ENCODE peak calls at places on chromosomes 5 and 9, in five cellular contexts. Z is upper lobe of right lung, T is ovary, J is HFFc6, V is pancreas. Q is an unnamed sample.
A peak's percentile ranks its signal among the peaks of the same experiment; 100 is the strongest.

GRCh38 chr5:156361451-156362109 is 34.6 kb downstream of the SGCD start:
- DNase-seq in Z (no peak), T (no peak), V (no peak), J (peak; percentile 30), Q (no peak)

GRCh38 chr5:149583394-149583793 is 2.1 kb downstream of the ARHGEF37 start:
- DNase-seq in Z (no peak), V (peak; percentile 69), J (no peak), T (no peak), Q (no peak)

GRCh38 chr5:133696782-133697507 is 84.6 kb upstream of the FSTL4 start:
- DNase-seq in J (no peak), T (no peak), Z (no peak), V (no peak), Q (no peak)

GRCh38 chr5:36883894-36884462 is 7.4 kb downstream of the NIPBL start:
- DNase-seq in Z (no peak), J (no peak), T (no peak), V (no peak), Q (peak; percentile 15)

GRCh38 chr9:94852373-94852772 is 125.9 kb downstream of the AOPEP start:
- DNase-seq in T (no peak), V (no peak), Z (no peak), J (no peak), Q (no peak)

GRCh38 chr5:76468625-76469410 is 65.7 kb downstream of the IQGAP2 start:
- DNase-seq in V (no peak), T (no peak), J (no peak), Z (no peak), Q (no peak)

GRCh38 chr9:107422189-107422802 is 67.3 kb downstream of the KLF4 start:
- DNase-seq in V (peak; percentile 39), T (peak; percentile 25), J (peak; percentile 49), Z (peak; percentile 84), Q (peak; percentile 45)

GRCh38 chr5:57441557-57441956 is 41.1 kb downstream of the ACTBL2 start:
- DNase-seq in Z (no peak), T (peak; percentile 38), V (no peak), J (peak; percentile 94), Q (peak; percentile 13)

GRCh38 chr9:105672711-105673234 is 10.5 kb downstream of the TAL2 start:
- DNase-seq in J (no peak), T (no peak), V (no peak), Z (no peak), Q (no peak)

GRCh38 chr9:23644326-23644725 is 181.7 kb downstream of the ELAVL2 start:
- DNase-seq in T (no peak), V (no peak), J (no peak), Z (no peak), Q (no peak)

GRCh38 chr9:8784813-8785212 is 985.2 kb upstream of the DMAC1 start:
- DNase-seq in J (no peak), V (no peak), Z (no peak), T (no peak), Q (no peak)

GRCh38 chr5:168607946-168608345 is 28.8 kb upstream of the PANK3 start:
- DNase-seq in Z (no peak), J (no peak), T (no peak), V (no peak), Q (no peak)

DNA sequence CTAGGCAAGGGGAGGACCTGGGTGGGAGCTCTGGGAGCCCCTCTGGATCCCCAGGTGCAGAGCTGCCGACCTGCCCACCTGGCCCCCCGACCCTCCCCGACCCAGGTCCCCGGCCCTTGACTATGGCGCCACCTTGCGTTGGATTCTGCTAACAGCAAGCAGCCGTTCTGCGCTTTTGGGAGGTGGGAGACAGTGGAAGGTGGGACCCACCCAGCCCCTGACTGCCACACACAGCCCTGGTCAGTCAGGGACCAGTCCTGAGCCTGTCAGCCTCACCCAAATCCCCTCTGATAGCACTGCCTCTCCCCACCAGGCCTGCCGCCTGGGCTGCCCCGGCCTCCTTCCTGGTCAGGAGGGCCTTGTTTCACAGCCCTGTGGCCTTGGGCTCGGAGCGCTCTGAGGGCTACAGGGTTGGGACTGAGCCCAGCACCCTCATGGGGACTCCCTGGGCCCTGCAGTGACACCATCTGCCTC is 77.9 kb downstream of the HMCN2 start:
- DNase-seq in V (no peak), J (no peak), T (no peak), Z (no peak), Q (no peak)
- TF ChIP-seq CTCF in V (peak; percentile 23), J (peak; percentile 91), T (no peak), Z (peak; percentile 63), Q (peak; percentile 47)

DNA sequence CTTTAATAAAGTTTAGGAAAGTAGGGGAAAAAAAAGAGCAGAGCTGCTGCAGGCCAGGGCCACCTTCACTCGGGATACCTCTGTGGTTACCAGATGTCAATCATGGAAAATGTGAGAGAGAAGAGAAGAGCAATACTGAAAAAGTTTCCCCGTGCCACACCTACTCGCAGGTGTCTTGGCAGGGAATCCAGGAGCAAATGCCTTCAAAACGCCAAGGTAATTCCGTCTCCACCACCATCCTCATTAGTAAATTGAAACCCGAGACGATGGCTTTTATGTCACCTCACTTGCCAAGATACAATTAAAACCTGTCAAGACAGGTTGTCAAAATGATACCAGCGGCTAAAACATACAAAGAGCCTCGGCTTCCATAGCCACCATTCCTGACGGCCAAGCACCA is 49.7 kb downstream of the FAM81B start:
- DNase-seq in T (no peak), J (no peak), V (no peak), Z (no peak), Q (no peak)
- TF ChIP-seq CTCF in T (no peak), J (no peak), V (no peak), Z (no peak), Q (no peak)

DNA sequence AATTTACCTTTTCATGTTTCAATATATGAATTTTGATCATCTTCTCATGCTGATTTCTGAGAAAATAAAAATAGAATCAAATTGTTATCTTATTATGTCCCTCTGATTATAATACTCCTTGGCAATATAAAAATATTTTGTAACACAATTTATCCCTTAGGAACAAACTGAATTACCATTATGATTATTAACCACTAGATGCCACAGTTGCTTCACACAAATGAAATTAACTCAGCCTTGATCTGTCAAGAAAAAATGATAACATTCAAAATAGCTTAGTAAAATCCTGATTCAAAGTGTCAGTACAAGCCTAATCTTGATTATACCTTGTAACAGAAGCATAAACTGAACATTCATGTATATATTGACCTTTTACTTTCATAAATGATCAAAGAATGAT is 4.8 kb upstream of the CHSY3 start:
- DNase-seq in V (no peak), T (no peak), Z (no peak), J (no peak), Q (no peak)
- TF ChIP-seq CTCF in V (no peak), T (no peak), Z (peak; percentile 52), J (peak; percentile 36), Q (no peak)

DNA sequence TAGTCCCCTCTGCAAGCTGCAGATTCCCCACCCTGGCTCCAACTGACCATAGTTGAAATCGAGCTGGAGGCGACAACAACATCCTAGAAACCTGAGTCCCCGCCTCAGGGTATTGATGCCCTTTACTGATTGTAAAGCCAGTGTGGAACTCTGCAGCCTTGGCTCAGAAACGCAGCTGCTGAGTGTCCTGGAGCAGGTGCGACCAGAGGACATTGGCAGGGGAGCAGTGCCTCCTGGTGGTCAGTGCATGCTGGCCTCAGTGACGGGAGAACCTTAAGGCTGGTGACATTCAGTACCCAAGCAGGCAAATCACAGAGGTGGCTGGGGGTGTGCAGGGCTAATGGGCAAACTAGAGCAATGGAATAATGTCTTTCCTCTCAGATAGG is 20.4 kb upstream of the ZNF354B start:
- DNase-seq in Z (peak; percentile 87), J (peak; percentile 14), V (peak; percentile 66), T (no peak), Q (no peak)
- TF ChIP-seq CTCF in Z (peak; percentile 60), J (peak; percentile 80), V (peak; percentile 66), T (no peak), Q (no peak)

DNA sequence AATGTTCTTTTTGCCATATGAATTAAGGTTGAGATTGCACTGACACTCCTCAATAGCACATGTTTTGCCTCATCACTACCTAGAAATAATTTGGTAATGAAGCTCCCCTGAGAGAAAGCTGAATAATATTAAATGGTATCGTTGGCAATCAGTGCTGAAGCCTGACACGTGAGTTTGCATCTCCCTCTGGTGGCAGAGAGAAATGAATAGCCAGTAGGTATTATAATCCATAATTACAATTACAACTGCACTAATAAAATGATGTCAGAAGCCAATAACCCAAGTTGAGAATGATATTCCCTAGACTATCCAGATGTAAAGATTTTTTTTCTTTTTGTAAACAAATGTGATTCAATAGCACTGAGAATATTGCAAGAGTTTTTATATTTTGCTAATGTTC is 700.3 kb downstream of the PTPRD start:
- DNase-seq in T (no peak), Z (no peak), V (no peak), J (no peak), Q (no peak)
- TF ChIP-seq CTCF in T (no peak), Z (no peak), V (peak; percentile 10), J (peak; percentile 49), Q (no peak)

DNA sequence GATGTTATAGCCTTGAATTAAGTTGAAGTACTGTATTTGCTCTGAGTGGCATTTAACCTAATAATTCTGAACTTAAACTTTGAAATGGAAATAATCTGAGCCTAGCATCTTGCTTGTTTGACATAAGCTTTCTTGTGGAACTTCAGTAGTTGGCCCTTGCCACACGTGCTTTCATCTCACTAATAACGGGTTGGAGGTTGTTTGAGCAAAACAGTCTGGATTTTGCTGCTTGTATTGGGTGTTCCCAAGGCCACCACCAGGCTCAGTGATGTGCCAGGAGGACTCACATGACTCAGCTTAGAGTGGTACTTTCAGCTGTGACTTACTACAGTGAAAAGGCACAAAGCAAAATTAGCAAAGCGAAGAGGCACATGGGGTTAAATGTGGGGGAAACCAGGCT is 35.7 kb downstream of the SECISBP2 start:
- DNase-seq in T (no peak), J (no peak), V (no peak), Z (no peak), Q (no peak)
- TF ChIP-seq CTCF in T (no peak), J (peak; percentile 16), V (no peak), Z (no peak), Q (no peak)

DNA sequence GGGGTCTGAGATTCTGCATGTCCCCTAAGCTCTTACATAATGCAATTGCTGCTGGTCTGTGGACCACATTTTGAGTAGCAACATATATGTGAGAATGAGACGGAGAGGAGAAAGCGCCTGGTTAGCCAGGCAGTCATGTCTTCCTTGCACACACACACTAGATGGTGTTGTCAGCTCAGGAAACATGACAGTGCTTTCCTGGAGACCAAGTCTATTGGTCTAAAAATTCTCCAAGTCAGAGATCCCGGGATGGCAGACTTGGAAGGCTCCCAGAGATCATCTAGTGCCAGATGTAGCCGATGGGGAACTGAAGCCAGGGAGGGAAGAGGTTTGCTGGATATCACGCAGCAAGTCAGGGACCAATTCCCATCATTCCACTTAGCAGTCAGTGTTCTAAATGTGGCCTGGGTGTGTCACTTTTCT is 53.4 kb downstream of the GALNT12 start:
- DNase-seq in J (peak; percentile 93), Z (no peak), V (peak; percentile 69), T (peak; percentile 60), Q (no peak)
- TF ChIP-seq CTCF in J (peak; percentile 72), Z (peak; percentile 49), V (no peak), T (peak; percentile 58), Q (no peak)

GRCh38 chr5:163437309-163438182 is at the start of gene CCNG1:
- DNase-seq in V (peak; percentile 94), J (peak; percentile 93), Z (peak; percentile 95), T (peak; percentile 93), Q (peak; percentile 92)
- TF ChIP-seq CTCF in V (no peak), J (peak; percentile 5), Z (no peak), T (no peak), Q (no peak)

GRCh38 chr9:89234636-89235035 is 56.0 kb upstream of the SHC3 start:
- DNase-seq in Z (peak; percentile 80), T (no peak), V (no peak), J (no peak), Q (peak; percentile 35)
- TF ChIP-seq CTCF in Z (no peak), T (no peak), V (no peak), J (peak; percentile 33), Q (no peak)

GRCh38 chr5:59218424-59219045 is 635.7 kb downstream of the RAB3C start:
- DNase-seq in J (no peak), V (no peak), Z (no peak), T (no peak), Q (peak; percentile 11)
- TF ChIP-seq CTCF in J (peak; percentile 78), V (peak; percentile 21), Z (peak; percentile 48), T (no peak), Q (no peak)

Q was measured in GM20000.